ENCODE peak calls at places on chromosomes 11 and 22, in nine cellular contexts. T, I, J, O, R, G, F, P and K are unnamed samples.

GRCh38 chr11:120579601-120580000 is 68.1 kb downstream of the GRIK4 start:
- DNase-seq in T (no peak), I (no peak), J (no peak), O (peak; percentile 18), R (no peak), G (no peak), F (no peak), P (no peak), K (no peak)

GRCh38 chr11:93984205-93984586 is 37.0 kb upstream of the HEPHL1 start:
- DNase-seq in T (no peak), I (no peak), J (no peak), O (no peak), R (no peak), G (no peak), F (no peak), P (peak; percentile 20), K (no peak)

GRCh38 chr11:99244613-99245012 is 223.9 kb downstream of the CNTN5 start:
- DNase-seq in T (no peak), I (no peak), J (no peak), O (no peak), R (no peak), G (no peak), F (no peak), P (peak; percentile 67), K (no peak)

GRCh38 chr11:31804439-31805036 is 6.6 kb downstream of the PAX6 start:
- DNase-seq in T (no peak), I (no peak), J (no peak), O (no peak), R (no peak), G (peak; percentile 35), F (no peak), P (peak; percentile 53), K (no peak)

GRCh38 chr11:67410984-67411784 is 4.3 kb upstream of the CARNS1 start:
- DNase-seq in T (no peak), I (no peak), J (no peak), O (no peak), R (no peak), G (no peak), F (no peak), P (no peak), K (no peak)

GRCh38 chr11:1844221-1845094 is 5.7 kb downstream of the TNNI2 start:
- DNase-seq in T (no peak), I (no peak), J (peak; percentile 56), O (no peak), R (no peak), G (no peak), F (no peak), P (no peak), K (no peak)

GRCh38 chr22:42920101-42920820 is 63.2 kb upstream of the ARFGAP3 start:
- DNase-seq in T (no peak), I (no peak), J (no peak), O (peak; percentile 55), R (no peak), G (no peak), F (no peak), P (peak; percentile 64), K (peak; percentile 47)

GRCh38 chr11:75334976-75335375 is 16.5 kb downstream of the ARRB1 start:
- DNase-seq in T (no peak), I (no peak), J (no peak), O (no peak), R (no peak), G (no peak), F (no peak), P (no peak), K (no peak)

GRCh38 chr11:35907648-35908431 is 36.0 kb upstream of the LDLRAD3 start:
- DNase-seq in T (peak; percentile 82), I (no peak), J (no peak), O (peak; percentile 71), R (no peak), G (no peak), F (no peak), P (peak; percentile 66), K (no peak)

GRCh38 chr22:25623310-25623734 is 58.8 kb downstream of the GRK3 start:
- DNase-seq in T (no peak), I (no peak), J (no peak), O (no peak), R (no peak), G (no peak), F (no peak), P (no peak), K (no peak)

GRCh38 chr11:836274-836673 is 3.5 kb downstream of the CD151 start:
- DNase-seq in T (no peak), I (no peak), J (no peak), O (no peak), R (no peak), G (no peak), F (no peak), P (no peak), K (no peak)

GRCh38 chr11:76788661-76789442 is 5.7 kb downstream of the TSKU start:
- DNase-seq in T (no peak), I (no peak), J (no peak), O (peak; percentile 69), R (no peak), G (no peak), F (no peak), P (no peak), K (peak; percentile 72)

GRCh38 chr11:34640050-34640971 is 19.4 kb downstream of the EHF start:
- DNase-seq in T (no peak), I (no peak), J (no peak), O (no peak), R (no peak), G (no peak), F (no peak), P (no peak), K (no peak)

GRCh38 chr22:46576556-46577351 is 39.3 kb upstream of the CELSR1 start:
- DNase-seq in T (no peak), I (no peak), J (peak; percentile 71), O (peak; percentile 71), R (peak; percentile 74), G (peak; percentile 75), F (no peak), P (peak; percentile 55), K (peak; percentile 76)

GRCh38 chr11:3971756-3972404 is 116.4 kb downstream of the STIM1 start:
- DNase-seq in T (no peak), I (no peak), J (no peak), O (no peak), R (no peak), G (no peak), F (no peak), P (no peak), K (no peak)

GRCh38 chr11:2982214-2982613 is 9.9 kb downstream of the NAP1L4 start:
- DNase-seq in T (no peak), I (no peak), J (no peak), O (no peak), R (no peak), G (no peak), F (no peak), P (no peak), K (no peak)

GRCh38 chr11:74683279-74683871 is 47.9 kb downstream of the CHRDL2 start:
- DNase-seq in T (peak; percentile 41), I (no peak), J (peak; percentile 46), O (peak; percentile 66), R (peak; percentile 66), G (peak; percentile 54), F (no peak), P (no peak), K (peak; percentile 54)

GRCh38 chr11:58286249-58286648 is 18.2 kb upstream of the OR10W1 start:
- DNase-seq in T (peak; percentile 53), I (no peak), J (no peak), O (no peak), R (no peak), G (no peak), F (no peak), P (peak; percentile 37), K (no peak)
- TF ChIP-seq CTCF in T (peak; percentile 36), I (no peak), J (peak; percentile 60), O (peak; percentile 26), R (no peak), G (peak; percentile 47), F (no peak), P (peak; percentile 84), K (peak; percentile 76)

DNA sequence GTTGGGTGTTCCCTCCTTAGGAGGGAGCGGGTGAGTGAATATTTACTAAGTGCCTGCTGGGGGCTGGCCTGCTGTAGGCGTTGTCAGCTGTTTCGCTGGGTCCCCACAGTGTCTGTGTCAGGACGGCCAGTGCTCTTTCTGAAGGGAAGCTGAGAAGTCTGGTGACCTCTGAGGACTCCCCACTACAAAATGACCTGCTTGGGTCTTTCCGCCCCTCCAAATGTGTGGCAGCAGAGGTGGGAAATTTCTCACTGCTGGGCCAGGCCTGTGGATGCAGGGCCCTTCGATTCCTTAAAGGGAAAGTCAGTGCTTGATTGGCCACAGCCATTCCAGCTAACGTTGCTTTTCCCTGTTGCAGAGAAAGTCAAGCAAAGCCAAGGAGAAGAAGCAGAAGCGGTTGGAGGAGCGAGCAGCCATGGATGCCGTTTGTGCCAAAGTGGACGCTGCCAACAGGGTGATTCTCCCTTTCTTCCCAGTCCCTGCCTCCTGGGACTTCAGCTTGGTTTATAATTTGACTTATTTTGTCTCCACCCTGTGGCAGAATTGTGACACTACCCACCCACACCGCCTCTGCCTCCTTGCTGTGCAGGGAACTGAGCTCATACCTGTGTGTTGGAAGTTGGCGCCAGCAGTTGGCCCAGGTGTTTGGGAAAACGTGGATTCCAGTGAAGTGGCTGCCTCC is 6.8 kb downstream of the NAA40 start:
- DNase-seq in T (peak; percentile 68), I (no peak), J (peak; percentile 46), O (peak; percentile 90), R (peak; percentile 75), G (peak; percentile 61), F (no peak), P (peak; percentile 58), K (no peak)
- TF ChIP-seq CTCF in T (peak; percentile 50), I (peak; percentile 50), J (peak; percentile 80), O (peak; percentile 90), R (peak; percentile 55), G (peak; percentile 63), F (no peak), P (peak; percentile 55), K (peak; percentile 93)

DNA sequence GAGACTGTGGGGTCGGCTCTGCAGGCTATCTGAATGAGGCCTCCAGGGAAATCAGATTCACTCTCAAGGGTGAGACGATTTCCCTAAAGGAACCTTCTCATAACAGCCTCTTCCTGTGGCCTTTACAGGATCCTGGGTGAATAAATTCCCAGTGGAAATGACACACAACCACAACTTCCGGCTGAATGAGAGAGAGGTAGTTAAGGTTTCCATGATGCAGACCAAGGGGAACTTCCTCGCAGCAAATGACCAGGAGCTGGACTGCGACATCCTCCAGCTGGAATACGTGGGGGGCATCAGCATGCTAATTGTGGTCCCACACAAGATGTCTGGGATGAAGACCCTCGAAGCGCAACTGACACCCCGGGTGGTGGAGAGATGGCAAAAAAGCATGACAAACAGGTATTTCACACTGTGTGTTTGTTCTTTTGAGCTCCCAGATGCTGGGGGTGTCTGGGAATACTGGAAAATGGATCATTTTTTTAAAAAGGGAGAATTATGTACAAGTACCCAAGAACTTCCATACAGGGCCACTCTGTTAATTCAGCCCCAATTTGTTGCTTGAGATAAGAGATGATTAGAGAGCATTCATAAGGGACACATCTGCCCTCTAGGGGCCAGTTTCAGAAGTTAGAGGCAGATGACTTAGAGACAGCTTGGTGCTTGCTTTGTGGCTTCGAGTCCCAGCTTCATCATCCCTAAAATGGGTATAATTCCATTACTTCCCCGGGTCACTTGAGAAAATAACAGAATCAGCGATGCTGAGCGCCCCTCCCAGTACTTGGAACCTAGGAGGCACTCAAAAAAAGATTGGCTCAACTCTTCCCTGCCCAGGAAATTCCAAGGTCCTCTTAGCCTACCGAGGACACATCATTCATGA is 10.2 kb downstream of the SERPIND1 start:
- DNase-seq in T (peak; percentile 85), I (no peak), J (no peak), O (no peak), R (no peak), G (peak; percentile 33), F (no peak), P (peak; percentile 64), K (peak; percentile 24)
- TF ChIP-seq CTCF in T (peak; percentile 76), I (peak; percentile 50), J (peak; percentile 63), O (peak; percentile 7), R (no peak), G (peak; percentile 65), F (no peak), P (peak; percentile 66), K (peak; percentile 83)

GRCh38 chr11:70415176-70415575 is 16.8 kb downstream of the CTTN start:
- DNase-seq in T (no peak), I (no peak), J (no peak), O (no peak), R (no peak), G (no peak), F (no peak), P (peak; percentile 94), K (no peak)
- TF ChIP-seq CTCF in T (peak; percentile 6), I (no peak), J (no peak), O (no peak), R (no peak), G (no peak), F (no peak), P (peak; percentile 54), K (peak; percentile 77)